ENCODE peak calls at places on chromosomes 13 and 19, in five cellular contexts. J, C, L, V and X are unnamed samples.

GRCh38 chr19:54339646-54340358 is 840 bp upstream of the LILRA4 start:
- DNase-seq in C (no peak), V (no peak), L (no peak), J (no peak), X (no peak)

GRCh38 chr19:40387151-40387550 is 2.8 kb downstream of the HIPK4 start:
- DNase-seq in C (no peak), V (no peak), L (no peak), J (no peak), X (no peak)

GRCh38 chr19:11581740-11582139 is 4.3 kb upstream of the ACP5 start:
- DNase-seq in L (no peak), C (no peak), V (peak; percentile 39), J (peak; percentile 36), X (no peak)

GRCh38 chr13:48586591-48587103 is 53.8 kb upstream of the RCBTB2 start:
- DNase-seq in L (peak; percentile 75), V (no peak), J (peak; percentile 84), C (no peak), X (no peak)

GRCh38 chr13:113756441-113757097 is 2.5 kb upstream of the TMEM255B start:
- DNase-seq in J (peak; percentile 8), L (no peak), C (no peak), V (no peak), X (no peak)

GRCh38 chr13:91052873-91053272 is 294.6 kb upstream of the MIR17HG start:
- DNase-seq in J (no peak), L (no peak), V (no peak), C (no peak), X (no peak)

GRCh38 chr13:99432637-99433542 is 68.4 kb upstream of the TM9SF2 start:
- DNase-seq in J (peak; percentile 60), V (peak; percentile 87), L (no peak), C (peak; percentile 28), X (peak; percentile 34)

GRCh38 chr13:26019881-26020535 is 31.8 kb downstream of the SHISA2 start:
- DNase-seq in V (no peak), L (no peak), J (peak; percentile 79), C (no peak), X (no peak)

GRCh38 chr13:80973721-80974120 is 632.8 kb upstream of the SPRY2 start:
- DNase-seq in L (no peak), V (no peak), J (no peak), C (no peak), X (no peak)

GRCh38 chr19:3366761-3367571 is 583 bp downstream of the NFIC start:
- DNase-seq in C (no peak), L (no peak), V (no peak), J (peak; percentile 52), X (peak; percentile 18)

GRCh38 chr13:113178070-113178895 is 19.8 kb downstream of the PROZ start:
- DNase-seq in J (peak; percentile 86), C (no peak), V (no peak), L (no peak), X (peak; percentile 51)

GRCh38 chr13:77267362-77267761 is 59.5 kb downstream of the MYCBP2 start:
- DNase-seq in C (no peak), V (no peak), L (no peak), J (peak; percentile 6), X (no peak)

GRCh38 chr13:46288570-46289259 is 77.0 kb downstream of the LRRC63 start:
- DNase-seq in V (no peak), C (peak; percentile 40), L (no peak), J (peak; percentile 63), X (peak; percentile 38)

GRCh38 chr19:41720103-41720502 is 11.7 kb downstream of the CEACAM5 start:
- DNase-seq in V (no peak), C (no peak), L (no peak), J (no peak), X (no peak)

GRCh38 chr19:6744381-6745288 is 5.2 kb downstream of the TRIP10 start:
- DNase-seq in J (peak; percentile 95), V (no peak), L (peak; percentile 94), C (peak; percentile 62), X (peak; percentile 84)

GRCh38 chr19:18203408-18203862 is 407 bp downstream of the RAB3A start:
- DNase-seq in C (peak; percentile 46), V (no peak), J (peak; percentile 22), L (no peak), X (no peak)

GRCh38 chr13:112857914-112858490 is 111.0 kb upstream of the MCF2L start:
- DNase-seq in C (no peak), V (no peak), L (no peak), J (no peak), X (no peak)

GRCh38 chr19:46378268-46378667 is 31.4 kb downstream of the PPP5C start:
- DNase-seq in L (no peak), V (no peak), J (peak; percentile 64), C (no peak), X (no peak)

GRCh38 chr19:35545855-35546381 is 492 bp downstream of the TMEM147 start:
- DNase-seq in J (peak; percentile 30), C (peak; percentile 32), V (peak; percentile 63), L (no peak), X (peak; percentile 29)

GRCh38 chr19:18109731-18110671 is 12.4 kb downstream of the MAST3 start:
- DNase-seq in C (peak; percentile 79), L (no peak), J (no peak), V (no peak), X (no peak)

GRCh38 chr19:31232871-31233270 is 116.4 kb downstream of the TSHZ3 start:
- DNase-seq in V (no peak), C (no peak), L (no peak), J (peak; percentile 88), X (peak; percentile 7)

GRCh38 chr13:99548448-99548847 is 47.2 kb downstream of the TM9SF2 start:
- DNase-seq in V (no peak), L (no peak), C (no peak), J (no peak), X (no peak)

GRCh38 chr13:52348983-52349780 is 56.8 kb downstream of the THSD1 start:
- DNase-seq in J (peak; percentile 46), V (no peak), C (peak; percentile 40), L (no peak), X (peak; percentile 96)

GRCh38 chr19:49436381-49437017 is 4.8 kb downstream of the SLC17A7 start:
- DNase-seq in L (no peak), C (no peak), V (peak; percentile 67), J (no peak), X (no peak)

GRCh38 chr13:77717508-77717907 is 20.0 kb downstream of the SLAIN1 start:
- DNase-seq in L (no peak), J (no peak), V (no peak), C (no peak), X (no peak)

GRCh38 chr13:82597737-82598136 is 1284.5 kb downstream of the SLITRK1 start:
- DNase-seq in J (no peak), C (no peak), L (no peak), V (no peak), X (no peak)

GRCh38 chr19:17296278-17296677 is 6.9 kb downstream of the ABHD8 start:
- DNase-seq in J (no peak), L (peak; percentile 70), C (no peak), V (no peak), X (peak; percentile 50)

GRCh38 chr19:45692187-45693111 is at the start of gene QPCTL:
- DNase-seq in C (peak; percentile 100), L (peak; percentile 99), V (peak; percentile 99), J (peak; percentile 100), X (peak; percentile 100)

GRCh38 chr19:13957107-13957506 is 4.8 kb downstream of the DCAF15 start:
- DNase-seq in L (no peak), V (no peak), C (no peak), J (no peak), X (no peak)

GRCh38 chr13:60881507-60881906 is 484.5 kb downstream of the TDRD3 start:
- DNase-seq in L (no peak), C (no peak), V (no peak), J (no peak), X (no peak)
- H3K9me3 ChIP-seq in L (no peaks in the 10 kb centered on the region), C (no peaks in the 10 kb centered on the region), V (no peaks in the 10 kb centered on the region), J (no peaks in the 10 kb centered on the region), X (no peaks in the 10 kb centered on the region)

GRCh38 chr19:23565256-23565655 is 121.8 kb downstream of the ZNF675 start:
- DNase-seq in V (no peak), C (no peak), L (no peak), J (no peak), X (no peak)

DNA sequence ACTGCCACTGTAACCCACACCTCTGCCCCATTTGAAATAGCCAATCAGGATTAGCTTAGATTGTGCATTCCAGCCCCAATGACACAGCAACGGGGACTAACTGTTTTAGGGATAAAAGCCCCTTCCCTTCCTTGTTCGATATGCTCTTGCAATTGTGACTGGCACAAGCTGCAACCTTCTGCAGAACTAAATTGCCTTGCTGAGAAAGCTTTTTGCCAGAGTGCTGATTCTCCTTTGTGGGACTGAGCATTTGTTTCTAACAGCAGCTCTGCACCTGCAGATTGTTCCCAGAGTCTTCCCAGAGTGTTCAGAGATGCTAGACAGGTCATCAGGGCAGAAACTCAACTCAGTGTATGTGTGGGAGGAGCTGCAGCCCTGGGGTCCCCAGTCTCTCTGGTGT is 115.8 kb downstream of the ZNF675 start:
- DNase-seq in J (no peak), C (no peak), V (no peak), L (no peak), X (no peak)
- H3K9me3 ChIP-seq in J (no peaks in the 10 kb centered on the region), C (peaks cover 3% of the 10 kb centered on the region), V (peaks cover 5% of the 10 kb centered on the region), L (peaks cover 38% of the 10 kb centered on the region), X (peaks cover 21% of the 10 kb centered on the region)

DNA sequence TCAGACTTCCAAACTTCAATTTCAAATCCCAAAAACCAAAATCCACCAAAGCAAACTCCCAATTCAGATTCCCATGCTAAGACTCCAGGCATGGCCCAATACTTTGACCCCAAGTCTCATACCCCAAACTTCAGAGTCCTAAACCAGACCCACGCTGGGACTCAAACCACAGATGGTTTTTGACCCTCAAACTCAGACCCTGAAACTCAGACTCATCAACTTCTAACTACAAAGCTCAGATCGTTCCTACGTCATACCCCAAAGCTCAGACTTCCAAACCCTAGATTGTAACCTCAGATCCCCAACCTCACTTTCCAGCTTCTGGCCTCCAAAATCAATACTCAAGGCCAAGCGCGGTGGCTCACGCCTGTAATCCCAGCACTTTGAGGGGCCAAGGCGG is 11.9 kb downstream of the RYR1 start:
- DNase-seq in V (no peak), J (no peak), C (no peak), L (no peak), X (no peak)
- H3K9me3 ChIP-seq in V (no peaks in the 10 kb centered on the region), J (no peaks in the 10 kb centered on the region), C (no peaks in the 10 kb centered on the region), L (no peaks in the 10 kb centered on the region), X (no peaks in the 10 kb centered on the region)

GRCh38 chr19:27522223-27522622 is 1690.7 kb downstream of the UQCRFS1 start:
- DNase-seq in C (no peak), V (no peak), L (no peak), J (no peak), X (no peak)
- H3K9me3 ChIP-seq in C (no peaks in the 10 kb centered on the region), V (peaks cover 4% of the 10 kb centered on the region), L (peaks cover 21% of the 10 kb centered on the region), J (peaks cover 3% of the 10 kb centered on the region), X (peaks cover 3% of the 10 kb centered on the region)